ENCODE peak calls at places on chromosome 12, in ten cellular contexts. One of them, this sample, is unnamed.

GRCh38 chr12:53482626-53483165 is 16.6 kb downstream of the MAP3K12 start:
- DNase-seq in HT1080: no peak
- DNase-seq in T-helper 17 cell: no peak
- DNase-seq in NCI-H2171: no peak
- DNase-seq in glutamatergic neuron: no peak
- DNase-seq in RKO: no peak
- DNase-seq in AG04450: no peak
- DNase-seq in stimulated activated CD8-positive, alpha-beta memory T cell treated with anti-CD3 and anti-CD28 coated beads, Interleukin-15, amount 100 ng/mL, for 1 hour: no peak
- DNase-seq in WTC11: no peak
- DNase-seq in iris pigment epithelial cell: no peak
- DNase-seq in this sample: no peak

GRCh38 chr12:108561852-108562347 is 496 bp upstream of the ISCU start:
- DNase-seq in RKO: peak
- DNase-seq in T-helper 17 cell: no peak
- DNase-seq in WTC11: no peak
- DNase-seq in iris pigment epithelial cell: no peak
- DNase-seq in HT1080: peak
- DNase-seq in NCI-H2171: no peak
- DNase-seq in glutamatergic neuron: no peak
- DNase-seq in AG04450: no peak
- DNase-seq in stimulated activated CD8-positive, alpha-beta memory T cell treated with anti-CD3 and anti-CD28 coated beads, Interleukin-15, amount 100 ng/mL, for 1 hour: no peak
- DNase-seq in this sample: no peak

GRCh38 chr12:52884526-52885293 is 20.2 kb downstream of the KRT8 start:
- DNase-seq in iris pigment epithelial cell: no peak
- DNase-seq in T-helper 17 cell: peak
- DNase-seq in HT1080: peak
- DNase-seq in AG04450: no peak
- DNase-seq in stimulated activated CD8-positive, alpha-beta memory T cell treated with anti-CD3 and anti-CD28 coated beads, Interleukin-15, amount 100 ng/mL, for 1 hour: peak
- DNase-seq in WTC11: peak
- DNase-seq in RKO: peak
- DNase-seq in glutamatergic neuron: peak
- DNase-seq in NCI-H2171: peak
- DNase-seq in this sample: no peak

GRCh38 chr12:51246254-51246853 is 7.7 kb downstream of the DAZAP2 start:
- DNase-seq in T-helper 17 cell: no peak
- DNase-seq in HT1080: peak
- DNase-seq in glutamatergic neuron: no peak
- DNase-seq in AG04450: no peak
- DNase-seq in stimulated activated CD8-positive, alpha-beta memory T cell treated with anti-CD3 and anti-CD28 coated beads, Interleukin-15, amount 100 ng/mL, for 1 hour: no peak
- DNase-seq in WTC11: no peak
- DNase-seq in iris pigment epithelial cell: peak
- DNase-seq in RKO: no peak
- DNase-seq in NCI-H2171: no peak
- DNase-seq in this sample: no peak

GRCh38 chr12:15710860-15711510 is 78.2 kb downstream of the EPS8 start:
- DNase-seq in RKO: no peak
- DNase-seq in T-helper 17 cell: no peak
- DNase-seq in AG04450: no peak
- DNase-seq in WTC11: no peak
- DNase-seq in iris pigment epithelial cell: no peak
- DNase-seq in HT1080: no peak
- DNase-seq in NCI-H2171: no peak
- DNase-seq in glutamatergic neuron: no peak
- DNase-seq in stimulated activated CD8-positive, alpha-beta memory T cell treated with anti-CD3 and anti-CD28 coated beads, Interleukin-15, amount 100 ng/mL, for 1 hour: no peak
- DNase-seq in this sample: no peak

GRCh38 chr12:112328411-112329124 is 53.7 kb downstream of the HECTD4 start:
- DNase-seq in glutamatergic neuron: no peak
- DNase-seq in stimulated activated CD8-positive, alpha-beta memory T cell treated with anti-CD3 and anti-CD28 coated beads, Interleukin-15, amount 100 ng/mL, for 1 hour: no peak
- DNase-seq in AG04450: no peak
- DNase-seq in iris pigment epithelial cell: no peak
- DNase-seq in WTC11: no peak
- DNase-seq in NCI-H2171: no peak
- DNase-seq in HT1080: no peak
- DNase-seq in RKO: no peak
- DNase-seq in T-helper 17 cell: no peak
- DNase-seq in this sample: no peak

GRCh38 chr12:132953163-132953425 is 3.0 kb downstream of the ZNF605 start:
- DNase-seq in iris pigment epithelial cell: no peak
- DNase-seq in HT1080: no peak
- DNase-seq in NCI-H2171: no peak
- DNase-seq in WTC11: no peak
- DNase-seq in AG04450: no peak
- DNase-seq in stimulated activated CD8-positive, alpha-beta memory T cell treated with anti-CD3 and anti-CD28 coated beads, Interleukin-15, amount 100 ng/mL, for 1 hour: no peak
- DNase-seq in glutamatergic neuron: no peak
- DNase-seq in RKO: no peak
- DNase-seq in T-helper 17 cell: no peak
- DNase-seq in this sample: no peak

GRCh38 chr12:18332173-18332572 is 70.9 kb downstream of the PIK3C2G start:
- DNase-seq in WTC11: no peak
- DNase-seq in glutamatergic neuron: no peak
- DNase-seq in T-helper 17 cell: no peak
- DNase-seq in stimulated activated CD8-positive, alpha-beta memory T cell treated with anti-CD3 and anti-CD28 coated beads, Interleukin-15, amount 100 ng/mL, for 1 hour: no peak
- DNase-seq in RKO: no peak
- DNase-seq in HT1080: no peak
- DNase-seq in AG04450: no peak
- DNase-seq in NCI-H2171: no peak
- DNase-seq in iris pigment epithelial cell: no peak
- DNase-seq in this sample: no peak

GRCh38 chr12:55969356-55969755 is 2.7 kb downstream of the CDK2 start:
- DNase-seq in iris pigment epithelial cell: no peak
- DNase-seq in stimulated activated CD8-positive, alpha-beta memory T cell treated with anti-CD3 and anti-CD28 coated beads, Interleukin-15, amount 100 ng/mL, for 1 hour: no peak
- DNase-seq in NCI-H2171: no peak
- DNase-seq in T-helper 17 cell: no peak
- DNase-seq in HT1080: no peak
- DNase-seq in AG04450: no peak
- DNase-seq in WTC11: no peak
- DNase-seq in RKO: no peak
- DNase-seq in glutamatergic neuron: no peak
- DNase-seq in this sample: no peak

GRCh38 chr12:113292091-113292490 is 42.8 kb downstream of the SLC8B1 start:
- DNase-seq in iris pigment epithelial cell: peak
- DNase-seq in NCI-H2171: no peak
- DNase-seq in RKO: no peak
- DNase-seq in glutamatergic neuron: no peak
- DNase-seq in HT1080: no peak
- DNase-seq in AG04450: peak
- DNase-seq in WTC11: no peak
- DNase-seq in stimulated activated CD8-positive, alpha-beta memory T cell treated with anti-CD3 and anti-CD28 coated beads, Interleukin-15, amount 100 ng/mL, for 1 hour: no peak
- DNase-seq in T-helper 17 cell: no peak
- DNase-seq in this sample: no peak

GRCh38 chr12:29717540-29718100 is 66.1 kb downstream of the TMTC1 start:
- DNase-seq in RKO: no peak
- DNase-seq in glutamatergic neuron: no peak
- DNase-seq in iris pigment epithelial cell: no peak
- DNase-seq in AG04450: no peak
- DNase-seq in WTC11: no peak
- DNase-seq in T-helper 17 cell: no peak
- DNase-seq in stimulated activated CD8-positive, alpha-beta memory T cell treated with anti-CD3 and anti-CD28 coated beads, Interleukin-15, amount 100 ng/mL, for 1 hour: no peak
- DNase-seq in NCI-H2171: no peak
- DNase-seq in HT1080: no peak
- DNase-seq in this sample: no peak

GRCh38 chr12:68420225-68421008 is 88.3 kb upstream of the MDM1 start:
- DNase-seq in T-helper 17 cell: no peak
- DNase-seq in stimulated activated CD8-positive, alpha-beta memory T cell treated with anti-CD3 and anti-CD28 coated beads, Interleukin-15, amount 100 ng/mL, for 1 hour: no peak
- DNase-seq in glutamatergic neuron: no peak
- DNase-seq in AG04450: no peak
- DNase-seq in HT1080: no peak
- DNase-seq in RKO: no peak
- DNase-seq in NCI-H2171: no peak
- DNase-seq in iris pigment epithelial cell: peak
- DNase-seq in WTC11: no peak
- DNase-seq in this sample: no peak

GRCh38 chr12:114625294-114625851 is 58.6 kb downstream of the TBX3 start:
- DNase-seq in iris pigment epithelial cell: peak
- DNase-seq in T-helper 17 cell: no peak
- DNase-seq in WTC11: peak
- DNase-seq in stimulated activated CD8-positive, alpha-beta memory T cell treated with anti-CD3 and anti-CD28 coated beads, Interleukin-15, amount 100 ng/mL, for 1 hour: no peak
- DNase-seq in AG04450: peak
- DNase-seq in RKO: peak
- DNase-seq in HT1080: peak
- DNase-seq in glutamatergic neuron: peak
- DNase-seq in NCI-H2171: no peak
- DNase-seq in this sample: peak

GRCh38 chr12:121911824-121912585 is 6.4 kb upstream of the CFAP251 start:
- DNase-seq in RKO: no peak
- DNase-seq in HT1080: no peak
- DNase-seq in T-helper 17 cell: no peak
- DNase-seq in NCI-H2171: no peak
- DNase-seq in glutamatergic neuron: no peak
- DNase-seq in WTC11: no peak
- DNase-seq in iris pigment epithelial cell: no peak
- DNase-seq in AG04450: no peak
- DNase-seq in stimulated activated CD8-positive, alpha-beta memory T cell treated with anti-CD3 and anti-CD28 coated beads, Interleukin-15, amount 100 ng/mL, for 1 hour: no peak
- DNase-seq in this sample: no peak

GRCh38 chr12:2489266-2489665 is 305.5 kb upstream of the FKBP4 start:
- DNase-seq in RKO: no peak
- DNase-seq in AG04450: no peak
- DNase-seq in stimulated activated CD8-positive, alpha-beta memory T cell treated with anti-CD3 and anti-CD28 coated beads, Interleukin-15, amount 100 ng/mL, for 1 hour: no peak
- DNase-seq in WTC11: no peak
- DNase-seq in T-helper 17 cell: no peak
- DNase-seq in iris pigment epithelial cell: no peak
- DNase-seq in HT1080: no peak
- DNase-seq in NCI-H2171: peak
- DNase-seq in glutamatergic neuron: peak
- DNase-seq in this sample: peak

GRCh38 chr12:131912526-131913274 is 16.4 kb upstream of the PUS1 start:
- DNase-seq in NCI-H2171: no peak
- DNase-seq in RKO: peak
- DNase-seq in iris pigment epithelial cell: peak
- DNase-seq in glutamatergic neuron: no peak
- DNase-seq in WTC11: no peak
- DNase-seq in T-helper 17 cell: no peak
- DNase-seq in AG04450: peak
- DNase-seq in stimulated activated CD8-positive, alpha-beta memory T cell treated with anti-CD3 and anti-CD28 coated beads, Interleukin-15, amount 100 ng/mL, for 1 hour: no peak
- DNase-seq in HT1080: peak
- DNase-seq in this sample: no peak

GRCh38 chr12:85951823-85952222 is 77.7 kb downstream of the NTS start:
- DNase-seq in NCI-H2171: no peak
- DNase-seq in stimulated activated CD8-positive, alpha-beta memory T cell treated with anti-CD3 and anti-CD28 coated beads, Interleukin-15, amount 100 ng/mL, for 1 hour: no peak
- DNase-seq in iris pigment epithelial cell: peak
- DNase-seq in WTC11: no peak
- DNase-seq in T-helper 17 cell: no peak
- DNase-seq in glutamatergic neuron: no peak
- DNase-seq in HT1080: peak
- DNase-seq in RKO: peak
- DNase-seq in AG04450: no peak
- DNase-seq in this sample: no peak

GRCh38 chr12:29591140-29592020 is 93.9 kb upstream of the OVCH1 start:
- DNase-seq in RKO: no peak
- DNase-seq in iris pigment epithelial cell: peak
- DNase-seq in AG04450: no peak
- DNase-seq in T-helper 17 cell: no peak
- DNase-seq in NCI-H2171: no peak
- DNase-seq in HT1080: no peak
- DNase-seq in glutamatergic neuron: peak
- DNase-seq in WTC11: peak
- DNase-seq in stimulated activated CD8-positive, alpha-beta memory T cell treated with anti-CD3 and anti-CD28 coated beads, Interleukin-15, amount 100 ng/mL, for 1 hour: no peak
- DNase-seq in this sample: no peak

GRCh38 chr12:131904346-131904745 is 9.9 kb downstream of the ULK1 start:
- DNase-seq in glutamatergic neuron: no peak
- DNase-seq in T-helper 17 cell: no peak
- DNase-seq in RKO: no peak
- DNase-seq in NCI-H2171: no peak
- DNase-seq in HT1080: no peak
- DNase-seq in AG04450: no peak
- DNase-seq in WTC11: no peak
- DNase-seq in stimulated activated CD8-positive, alpha-beta memory T cell treated with anti-CD3 and anti-CD28 coated beads, Interleukin-15, amount 100 ng/mL, for 1 hour: no peak
- DNase-seq in iris pigment epithelial cell: no peak
- DNase-seq in this sample: no peak

GRCh38 chr12:108333898-108334699 is 5.0 kb downstream of the CMKLR1 start:
- DNase-seq in RKO: peak
- DNase-seq in glutamatergic neuron: no peak
- DNase-seq in WTC11: no peak
- DNase-seq in NCI-H2171: no peak
- DNase-seq in AG04450: no peak
- DNase-seq in HT1080: peak
- DNase-seq in T-helper 17 cell: no peak
- DNase-seq in stimulated activated CD8-positive, alpha-beta memory T cell treated with anti-CD3 and anti-CD28 coated beads, Interleukin-15, amount 100 ng/mL, for 1 hour: no peak
- DNase-seq in iris pigment epithelial cell: peak
- DNase-seq in this sample: no peak

GRCh38 chr12:3600039-3600720 is 109.2 kb downstream of the PRMT8 start:
- DNase-seq in stimulated activated CD8-positive, alpha-beta memory T cell treated with anti-CD3 and anti-CD28 coated beads, Interleukin-15, amount 100 ng/mL, for 1 hour: no peak
- DNase-seq in iris pigment epithelial cell: no peak
- DNase-seq in AG04450: no peak
- DNase-seq in WTC11: no peak
- DNase-seq in T-helper 17 cell: no peak
- DNase-seq in NCI-H2171: peak
- DNase-seq in RKO: no peak
- DNase-seq in HT1080: no peak
- DNase-seq in glutamatergic neuron: no peak
- DNase-seq in this sample: peak

GRCh38 chr12:24062642-24063245 is 113.3 kb upstream of the SOX5 start:
- DNase-seq in glutamatergic neuron: no peak
- DNase-seq in HT1080: no peak
- DNase-seq in WTC11: no peak
- DNase-seq in T-helper 17 cell: no peak
- DNase-seq in iris pigment epithelial cell: peak
- DNase-seq in AG04450: no peak
- DNase-seq in RKO: no peak
- DNase-seq in stimulated activated CD8-positive, alpha-beta memory T cell treated with anti-CD3 and anti-CD28 coated beads, Interleukin-15, amount 100 ng/mL, for 1 hour: no peak
- DNase-seq in NCI-H2171: no peak
- DNase-seq in this sample: no peak

GRCh38 chr12:80769553-80770140 is 52.9 kb downstream of the MYF5 start:
- DNase-seq in glutamatergic neuron: no peak
- DNase-seq in AG04450: no peak
- DNase-seq in iris pigment epithelial cell: no peak
- DNase-seq in stimulated activated CD8-positive, alpha-beta memory T cell treated with anti-CD3 and anti-CD28 coated beads, Interleukin-15, amount 100 ng/mL, for 1 hour: no peak
- DNase-seq in HT1080: no peak
- DNase-seq in RKO: no peak
- DNase-seq in WTC11: no peak
- DNase-seq in NCI-H2171: no peak
- DNase-seq in T-helper 17 cell: no peak
- DNase-seq in this sample: no peak